ENCODE peak calls at places on chromosomes 3 and 15, in eight cellular contexts. One of them, this sample, is unnamed.

GRCh38 chr3:56812749-56813655 is 11.3 kb upstream of the ARHGEF3 start:
- DNase-seq in fibroblast of the aortic adventitia: peak
- DNase-seq in neural progenitor cell: no peak
- DNase-seq in foreskin fibroblast: no peak
- DNase-seq in transverse colon: no peak
- DNase-seq in endodermal cell: no peak
- DNase-seq in GM23338: no peak
- DNase-seq in upper lobe of right lung: no peak
- DNase-seq in this sample: peak

GRCh38 chr3:157122116-157122515 is 37.8 kb downstream of the CCNL1 start:
- DNase-seq in fibroblast of the aortic adventitia: peak
- DNase-seq in neural progenitor cell: no peak
- DNase-seq in foreskin fibroblast: peak
- DNase-seq in transverse colon: no peak
- DNase-seq in endodermal cell: no peak
- DNase-seq in GM23338: no peak
- DNase-seq in upper lobe of right lung: no peak
- DNase-seq in this sample: peak

GRCh38 chr3:57952208-57952631 is 56.0 kb upstream of the FLNB start:
- DNase-seq in fibroblast of the aortic adventitia: peak
- DNase-seq in neural progenitor cell: peak
- DNase-seq in foreskin fibroblast: peak
- DNase-seq in transverse colon: no peak
- DNase-seq in endodermal cell: peak
- DNase-seq in GM23338: peak
- DNase-seq in upper lobe of right lung: peak
- DNase-seq in this sample: peak

GRCh38 chr3:96434616-96435015 is 379.8 kb upstream of the EPHA6 start:
- DNase-seq in fibroblast of the aortic adventitia: no peak
- DNase-seq in neural progenitor cell: no peak
- DNase-seq in foreskin fibroblast: no peak
- DNase-seq in transverse colon: no peak
- DNase-seq in endodermal cell: no peak
- DNase-seq in GM23338: no peak
- DNase-seq in upper lobe of right lung: no peak
- DNase-seq in this sample: no peak

GRCh38 chr3:10707089-10707983 is 108.7 kb upstream of the SLC6A11 start:
- DNase-seq in fibroblast of the aortic adventitia: no peak
- DNase-seq in neural progenitor cell: peak
- DNase-seq in foreskin fibroblast: no peak
- DNase-seq in transverse colon: no peak
- DNase-seq in endodermal cell: peak
- DNase-seq in GM23338: peak
- DNase-seq in upper lobe of right lung: no peak
- DNase-seq in this sample: no peak

GRCh38 chr15:68303560-68304436 is 26.3 kb downstream of the FEM1B start:
- DNase-seq in fibroblast of the aortic adventitia: no peak
- DNase-seq in neural progenitor cell: no peak
- DNase-seq in foreskin fibroblast: peak
- DNase-seq in transverse colon: no peak
- DNase-seq in endodermal cell: peak
- DNase-seq in GM23338: no peak
- DNase-seq in upper lobe of right lung: no peak
- DNase-seq in this sample: no peak

GRCh38 chr3:39362177-39362576 is 21.0 kb upstream of the SLC25A38 start:
- DNase-seq in fibroblast of the aortic adventitia: peak
- DNase-seq in neural progenitor cell: no peak
- DNase-seq in foreskin fibroblast: no peak
- DNase-seq in transverse colon: no peak
- DNase-seq in endodermal cell: no peak
- DNase-seq in GM23338: no peak
- DNase-seq in upper lobe of right lung: no peak
- DNase-seq in this sample: no peak

GRCh38 chr3:184717608-184717995 is 5.7 kb upstream of the MAGEF1 start:
- DNase-seq in fibroblast of the aortic adventitia: no peak
- DNase-seq in neural progenitor cell: peak
- DNase-seq in foreskin fibroblast: no peak
- DNase-seq in transverse colon: no peak
- DNase-seq in endodermal cell: no peak
- DNase-seq in GM23338: no peak
- DNase-seq in upper lobe of right lung: no peak
- DNase-seq in this sample: no peak

GRCh38 chr3:69669070-69669469 is 70.2 kb upstream of the MITF start:
- DNase-seq in fibroblast of the aortic adventitia: no peak
- DNase-seq in neural progenitor cell: no peak
- DNase-seq in foreskin fibroblast: no peak
- DNase-seq in transverse colon: no peak
- DNase-seq in endodermal cell: no peak
- DNase-seq in GM23338: no peak
- DNase-seq in upper lobe of right lung: no peak
- DNase-seq in this sample: no peak

GRCh38 chr3:12914075-12914474 is 72.7 kb upstream of the RPL32 start:
- DNase-seq in fibroblast of the aortic adventitia: no peak
- DNase-seq in neural progenitor cell: no peak
- DNase-seq in foreskin fibroblast: no peak
- DNase-seq in transverse colon: no peak
- DNase-seq in endodermal cell: no peak
- DNase-seq in GM23338: no peak
- DNase-seq in upper lobe of right lung: no peak
- DNase-seq in this sample: no peak

GRCh38 chr3:12908859-12909258 is 67.5 kb upstream of the RPL32 start:
- DNase-seq in fibroblast of the aortic adventitia: no peak
- DNase-seq in neural progenitor cell: no peak
- DNase-seq in foreskin fibroblast: no peak
- DNase-seq in transverse colon: no peak
- DNase-seq in endodermal cell: no peak
- DNase-seq in GM23338: no peak
- DNase-seq in upper lobe of right lung: no peak
- DNase-seq in this sample: no peak

GRCh38 chr3:12910356-12911099 is 69.2 kb upstream of the RPL32 start:
- DNase-seq in fibroblast of the aortic adventitia: no peak
- DNase-seq in neural progenitor cell: no peak
- DNase-seq in foreskin fibroblast: no peak
- DNase-seq in transverse colon: no peak
- DNase-seq in endodermal cell: no peak
- DNase-seq in GM23338: no peak
- DNase-seq in upper lobe of right lung: no peak
- DNase-seq in this sample: no peak

GRCh38 chr3:12909710-12910109 is 68.3 kb upstream of the RPL32 start:
- DNase-seq in fibroblast of the aortic adventitia: no peak
- DNase-seq in neural progenitor cell: no peak
- DNase-seq in foreskin fibroblast: no peak
- DNase-seq in transverse colon: no peak
- DNase-seq in endodermal cell: no peak
- DNase-seq in GM23338: no peak
- DNase-seq in upper lobe of right lung: no peak
- DNase-seq in this sample: no peak

GRCh38 chr3:12911881-12912415 is 70.6 kb upstream of the RPL32 start:
- DNase-seq in fibroblast of the aortic adventitia: no peak
- DNase-seq in neural progenitor cell: no peak
- DNase-seq in foreskin fibroblast: no peak
- DNase-seq in transverse colon: no peak
- DNase-seq in endodermal cell: no peak
- DNase-seq in GM23338: no peak
- DNase-seq in upper lobe of right lung: no peak
- DNase-seq in this sample: no peak
- TF ChIP-seq CTCF in fibroblast of the aortic adventitia: no peak
- TF ChIP-seq CTCF in neural progenitor cell: no peak
- TF ChIP-seq CTCF in foreskin fibroblast: no peak
- TF ChIP-seq CTCF in transverse colon: no peak
- TF ChIP-seq CTCF in endodermal cell: no peak
- TF ChIP-seq CTCF in GM23338: no peak
- TF ChIP-seq CTCF in upper lobe of right lung: no peak
- TF ChIP-seq CTCF in this sample: no peak

GRCh38 chr3:87082806-87083440 is 92.0 kb upstream of the VGLL3 start:
- DNase-seq in fibroblast of the aortic adventitia: peak
- DNase-seq in neural progenitor cell: peak
- DNase-seq in foreskin fibroblast: peak
- DNase-seq in transverse colon: no peak
- DNase-seq in endodermal cell: peak
- DNase-seq in GM23338: peak
- DNase-seq in upper lobe of right lung: no peak
- DNase-seq in this sample: peak
- TF ChIP-seq CTCF in fibroblast of the aortic adventitia: peak
- TF ChIP-seq CTCF in neural progenitor cell: peak
- TF ChIP-seq CTCF in foreskin fibroblast: peak
- TF ChIP-seq CTCF in transverse colon: peak
- TF ChIP-seq CTCF in endodermal cell: peak
- TF ChIP-seq CTCF in GM23338: peak
- TF ChIP-seq CTCF in upper lobe of right lung: peak
- TF ChIP-seq CTCF in this sample: peak

DNA sequence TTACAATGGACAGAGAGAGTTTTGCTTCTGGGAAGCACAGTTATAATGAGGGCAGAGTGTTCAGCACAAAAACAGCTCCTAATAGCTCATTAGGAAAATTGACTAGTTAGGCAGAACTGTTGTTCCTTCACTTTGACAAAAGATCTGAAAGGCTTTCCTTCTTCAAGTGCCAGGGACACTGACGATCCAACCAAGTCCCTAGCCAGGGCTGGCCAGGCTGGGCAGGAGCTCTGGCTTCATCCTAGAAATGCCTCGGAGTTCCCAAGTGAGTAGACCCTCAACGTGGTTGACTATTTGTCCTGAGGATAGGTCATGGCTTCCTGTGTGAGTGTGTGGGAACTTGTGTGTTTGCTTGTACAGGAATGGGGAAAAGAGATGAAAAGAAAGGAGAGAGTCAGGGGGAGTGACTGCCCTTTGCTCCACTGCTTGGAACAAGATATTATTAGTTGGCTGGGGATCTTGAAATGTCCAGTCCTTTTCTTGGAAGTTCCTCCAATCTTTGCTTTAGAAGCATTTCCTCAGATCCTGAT is 617.9 kb downstream of the NTRK3 start:
- DNase-seq in fibroblast of the aortic adventitia: no peak
- DNase-seq in neural progenitor cell: no peak
- DNase-seq in foreskin fibroblast: no peak
- DNase-seq in transverse colon: no peak
- DNase-seq in endodermal cell: no peak
- DNase-seq in GM23338: no peak
- DNase-seq in upper lobe of right lung: no peak
- DNase-seq in this sample: no peak
- TF ChIP-seq CTCF in fibroblast of the aortic adventitia: no peak
- TF ChIP-seq CTCF in neural progenitor cell: no peak
- TF ChIP-seq CTCF in foreskin fibroblast: no peak
- TF ChIP-seq CTCF in transverse colon: no peak
- TF ChIP-seq CTCF in endodermal cell: no peak
- TF ChIP-seq CTCF in GM23338: no peak
- TF ChIP-seq CTCF in upper lobe of right lung: no peak
- TF ChIP-seq CTCF in this sample: no peak

DNA sequence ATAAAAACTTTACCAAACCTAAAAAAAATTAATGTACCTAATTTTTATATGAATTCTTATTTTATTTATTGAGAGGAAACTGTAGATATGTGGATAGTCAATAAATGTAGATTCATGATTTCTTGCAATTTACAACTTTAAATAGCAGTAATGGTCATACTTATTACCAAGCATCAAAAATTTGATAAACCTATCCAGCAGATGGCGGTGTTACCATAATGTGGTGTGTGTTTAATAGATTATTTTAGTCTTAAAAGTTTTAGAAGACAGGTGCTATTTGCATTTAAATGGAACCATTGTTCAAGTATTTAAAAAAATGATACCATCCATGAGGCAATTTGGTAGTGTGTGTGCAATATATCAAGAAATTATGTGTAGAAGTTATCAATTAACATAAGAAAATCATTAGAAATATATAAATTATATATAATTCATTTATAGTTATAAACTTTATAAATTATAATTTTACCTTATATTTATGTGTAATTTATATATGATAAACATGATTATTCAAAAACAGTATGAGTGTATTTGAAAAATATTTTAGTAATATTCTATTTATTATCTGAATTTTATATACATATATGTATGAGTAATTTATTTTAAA is 176.0 kb upstream of the BCHE start:
- DNase-seq in fibroblast of the aortic adventitia: peak
- DNase-seq in neural progenitor cell: peak
- DNase-seq in foreskin fibroblast: no peak
- DNase-seq in transverse colon: no peak
- DNase-seq in endodermal cell: no peak
- DNase-seq in GM23338: peak
- DNase-seq in upper lobe of right lung: no peak
- DNase-seq in this sample: peak
- TF ChIP-seq CTCF in fibroblast of the aortic adventitia: peak
- TF ChIP-seq CTCF in neural progenitor cell: peak
- TF ChIP-seq CTCF in foreskin fibroblast: peak
- TF ChIP-seq CTCF in transverse colon: peak
- TF ChIP-seq CTCF in endodermal cell: peak
- TF ChIP-seq CTCF in GM23338: peak
- TF ChIP-seq CTCF in upper lobe of right lung: peak
- TF ChIP-seq CTCF in this sample: peak

DNA sequence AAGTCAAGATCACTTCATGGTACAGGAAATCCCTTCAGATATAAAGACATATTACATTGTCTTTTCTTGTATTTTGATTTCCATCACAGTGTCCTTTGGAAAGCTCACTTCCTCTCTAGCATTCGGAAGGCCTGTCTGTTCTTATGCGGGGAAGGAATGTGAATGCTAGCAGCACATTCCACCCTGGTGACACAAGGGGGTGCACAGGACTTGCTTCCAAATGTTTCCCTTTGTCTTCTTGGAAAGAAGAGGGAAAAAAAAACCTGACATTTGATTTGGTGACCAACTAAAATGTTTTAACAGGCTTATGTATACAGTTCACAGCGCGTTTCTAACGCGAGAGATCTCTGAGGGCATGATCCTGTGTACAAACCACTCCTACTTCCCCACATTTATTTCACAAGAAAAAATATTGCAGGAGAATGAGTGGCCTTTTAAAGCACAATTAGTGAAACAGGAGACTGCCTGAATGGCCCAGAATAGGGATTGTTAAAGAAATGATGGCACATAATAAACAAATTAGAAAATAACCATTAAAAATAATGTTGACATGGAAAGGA is 107.5 kb upstream of the FXR1 start:
- DNase-seq in fibroblast of the aortic adventitia: peak
- DNase-seq in neural progenitor cell: peak
- DNase-seq in foreskin fibroblast: no peak
- DNase-seq in transverse colon: no peak
- DNase-seq in endodermal cell: peak
- DNase-seq in GM23338: peak
- DNase-seq in upper lobe of right lung: no peak
- DNase-seq in this sample: peak
- TF ChIP-seq CTCF in fibroblast of the aortic adventitia: peak
- TF ChIP-seq CTCF in neural progenitor cell: peak
- TF ChIP-seq CTCF in foreskin fibroblast: peak
- TF ChIP-seq CTCF in transverse colon: no peak
- TF ChIP-seq CTCF in endodermal cell: peak
- TF ChIP-seq CTCF in GM23338: peak
- TF ChIP-seq CTCF in upper lobe of right lung: peak
- TF ChIP-seq CTCF in this sample: peak

GRCh38 chr3:142363936-142364467 is 83.8 kb downstream of the XRN1 start:
- DNase-seq in fibroblast of the aortic adventitia: no peak
- DNase-seq in neural progenitor cell: no peak
- DNase-seq in foreskin fibroblast: no peak
- DNase-seq in transverse colon: no peak
- DNase-seq in endodermal cell: no peak
- DNase-seq in GM23338: no peak
- DNase-seq in upper lobe of right lung: no peak
- DNase-seq in this sample: no peak

GRCh38 chr3:142366434-142366833 is 81.4 kb downstream of the XRN1 start:
- DNase-seq in fibroblast of the aortic adventitia: no peak
- DNase-seq in neural progenitor cell: no peak
- DNase-seq in foreskin fibroblast: no peak
- DNase-seq in transverse colon: no peak
- DNase-seq in endodermal cell: no peak
- DNase-seq in GM23338: peak
- DNase-seq in upper lobe of right lung: no peak
- DNase-seq in this sample: peak
- TF ChIP-seq CTCF in fibroblast of the aortic adventitia: peak
- TF ChIP-seq CTCF in neural progenitor cell: peak
- TF ChIP-seq CTCF in foreskin fibroblast: peak
- TF ChIP-seq CTCF in transverse colon: no peak
- TF ChIP-seq CTCF in endodermal cell: peak
- TF ChIP-seq CTCF in GM23338: peak
- TF ChIP-seq CTCF in upper lobe of right lung: no peak
- TF ChIP-seq CTCF in this sample: peak

GRCh38 chr3:55013145-55013544 is 85.3 kb upstream of the LRTM1 start:
- DNase-seq in fibroblast of the aortic adventitia: peak
- DNase-seq in neural progenitor cell: peak
- DNase-seq in foreskin fibroblast: no peak
- DNase-seq in transverse colon: no peak
- DNase-seq in endodermal cell: no peak
- DNase-seq in GM23338: peak
- DNase-seq in upper lobe of right lung: no peak
- DNase-seq in this sample: peak
- TF ChIP-seq CTCF in fibroblast of the aortic adventitia: peak
- TF ChIP-seq CTCF in neural progenitor cell: peak
- TF ChIP-seq CTCF in foreskin fibroblast: no peak
- TF ChIP-seq CTCF in transverse colon: peak
- TF ChIP-seq CTCF in endodermal cell: peak
- TF ChIP-seq CTCF in GM23338: peak
- TF ChIP-seq CTCF in upper lobe of right lung: no peak
- TF ChIP-seq CTCF in this sample: peak

This sample was measured in HFFc6.